ENCODE peak calls at places on chromosomes 7 and 10, in ten cellular contexts. One of them, this sample, is unnamed.

GRCh38 chr10:78563224-78563764 is 505.5 kb upstream of the ZMIZ1 start:
- DNase-seq in uterus: no peak
- DNase-seq in breast epithelium: no peak
- DNase-seq in adrenal gland: no peak
- DNase-seq in spleen: no peak
- DNase-seq in esophagus squamous epithelium: no peak
- DNase-seq in heart left ventricle: no peak
- DNase-seq in ovary: no peak
- DNase-seq in tibial nerve: no peak
- DNase-seq in upper lobe of left lung: no peak
- DNase-seq in this sample: no peak

GRCh38 chr10:105742184-105742583 is 1101.1 kb downstream of the SORCS3 start:
- DNase-seq in heart left ventricle: peak
- DNase-seq in uterus: no peak
- DNase-seq in ovary: no peak
- DNase-seq in breast epithelium: no peak
- DNase-seq in esophagus squamous epithelium: no peak
- DNase-seq in adrenal gland: no peak
- DNase-seq in upper lobe of left lung: no peak
- DNase-seq in spleen: no peak
- DNase-seq in tibial nerve: no peak
- DNase-seq in this sample: no peak

GRCh38 chr10:118870467-118871243 is 115.9 kb upstream of the CACUL1 start:
- DNase-seq in heart left ventricle: peak
- DNase-seq in tibial nerve: no peak
- DNase-seq in upper lobe of left lung: no peak
- DNase-seq in ovary: peak
- DNase-seq in spleen: no peak
- DNase-seq in adrenal gland: peak
- DNase-seq in breast epithelium: no peak
- DNase-seq in uterus: peak
- DNase-seq in esophagus squamous epithelium: no peak
- DNase-seq in this sample: no peak

GRCh38 chr7:139930286-139930965 is 101.4 kb downstream of the TBXAS1 start:
- DNase-seq in spleen: no peak
- DNase-seq in uterus: no peak
- DNase-seq in upper lobe of left lung: no peak
- DNase-seq in heart left ventricle: no peak
- DNase-seq in ovary: no peak
- DNase-seq in tibial nerve: no peak
- DNase-seq in esophagus squamous epithelium: no peak
- DNase-seq in adrenal gland: no peak
- DNase-seq in breast epithelium: no peak
- DNase-seq in this sample: no peak

GRCh38 chr7:140638311-140638791 is 2.3 kb downstream of the DENND2A start:
- DNase-seq in heart left ventricle: no peak
- DNase-seq in adrenal gland: no peak
- DNase-seq in esophagus squamous epithelium: no peak
- DNase-seq in uterus: peak
- DNase-seq in upper lobe of left lung: no peak
- DNase-seq in tibial nerve: no peak
- DNase-seq in ovary: peak
- DNase-seq in spleen: peak
- DNase-seq in breast epithelium: no peak
- DNase-seq in this sample: no peak

GRCh38 chr7:151301471-151302462 is 39.8 kb upstream of the NUB1 start:
- DNase-seq in uterus: no peak
- DNase-seq in ovary: no peak
- DNase-seq in breast epithelium: no peak
- DNase-seq in esophagus squamous epithelium: no peak
- DNase-seq in heart left ventricle: no peak
- DNase-seq in adrenal gland: no peak
- DNase-seq in tibial nerve: no peak
- DNase-seq in spleen: no peak
- DNase-seq in upper lobe of left lung: no peak
- DNase-seq in this sample: no peak

GRCh38 chr10:53314856-53315255 is 542.3 kb upstream of the MBL2 start:
- DNase-seq in spleen: no peak
- DNase-seq in adrenal gland: no peak
- DNase-seq in tibial nerve: no peak
- DNase-seq in esophagus squamous epithelium: no peak
- DNase-seq in heart left ventricle: no peak
- DNase-seq in breast epithelium: no peak
- DNase-seq in ovary: no peak
- DNase-seq in upper lobe of left lung: no peak
- DNase-seq in uterus: no peak
- DNase-seq in this sample: no peak

GRCh38 chr10:97830064-97830463 is 19.6 kb upstream of the GOLGA7B start:
- DNase-seq in ovary: no peak
- DNase-seq in breast epithelium: no peak
- DNase-seq in adrenal gland: no peak
- DNase-seq in spleen: no peak
- DNase-seq in heart left ventricle: no peak
- DNase-seq in esophagus squamous epithelium: no peak
- DNase-seq in tibial nerve: no peak
- DNase-seq in upper lobe of left lung: no peak
- DNase-seq in uterus: no peak
- DNase-seq in this sample: no peak

GRCh38 chr10:95334793-95335120 is 44.0 kb upstream of the PDLIM1 start:
- DNase-seq in tibial nerve: no peak
- DNase-seq in breast epithelium: no peak
- DNase-seq in adrenal gland: no peak
- DNase-seq in uterus: no peak
- DNase-seq in esophagus squamous epithelium: no peak
- DNase-seq in heart left ventricle: no peak
- DNase-seq in ovary: no peak
- DNase-seq in spleen: no peak
- DNase-seq in upper lobe of left lung: no peak
- DNase-seq in this sample: no peak

GRCh38 chr7:25752967-25753791 is 398.8 kb upstream of the NFE2L3 start:
- DNase-seq in ovary: no peak
- DNase-seq in adrenal gland: no peak
- DNase-seq in heart left ventricle: no peak
- DNase-seq in spleen: no peak
- DNase-seq in esophagus squamous epithelium: no peak
- DNase-seq in uterus: no peak
- DNase-seq in upper lobe of left lung: no peak
- DNase-seq in tibial nerve: peak
- DNase-seq in breast epithelium: no peak
- DNase-seq in this sample: no peak

GRCh38 chr10:78768041-78768569 is 300.7 kb upstream of the ZMIZ1 start:
- DNase-seq in heart left ventricle: no peak
- DNase-seq in adrenal gland: no peak
- DNase-seq in breast epithelium: peak
- DNase-seq in upper lobe of left lung: no peak
- DNase-seq in ovary: no peak
- DNase-seq in esophagus squamous epithelium: no peak
- DNase-seq in spleen: no peak
- DNase-seq in tibial nerve: no peak
- DNase-seq in uterus: peak
- DNase-seq in this sample: no peak

GRCh38 chr7:40811666-40812065 is 676.9 kb downstream of the SUGCT start:
- DNase-seq in tibial nerve: no peak
- DNase-seq in breast epithelium: no peak
- DNase-seq in esophagus squamous epithelium: no peak
- DNase-seq in uterus: no peak
- DNase-seq in spleen: no peak
- DNase-seq in ovary: no peak
- DNase-seq in heart left ventricle: no peak
- DNase-seq in adrenal gland: no peak
- DNase-seq in upper lobe of left lung: no peak
- DNase-seq in this sample: no peak

GRCh38 chr7:70477051-70478010 is 654.6 kb upstream of the GALNT17 start:
- DNase-seq in ovary: no peak
- DNase-seq in adrenal gland: peak
- DNase-seq in uterus: no peak
- DNase-seq in esophagus squamous epithelium: no peak
- DNase-seq in heart left ventricle: no peak
- DNase-seq in spleen: no peak
- DNase-seq in upper lobe of left lung: no peak
- DNase-seq in tibial nerve: no peak
- DNase-seq in breast epithelium: no peak
- DNase-seq in this sample: no peak

GRCh38 chr7:46369933-46370654 is 449.0 kb upstream of the IGFBP3 start:
- DNase-seq in tibial nerve: no peak
- DNase-seq in breast epithelium: no peak
- DNase-seq in ovary: no peak
- DNase-seq in esophagus squamous epithelium: no peak
- DNase-seq in uterus: no peak
- DNase-seq in adrenal gland: no peak
- DNase-seq in upper lobe of left lung: no peak
- DNase-seq in heart left ventricle: no peak
- DNase-seq in spleen: no peak
- DNase-seq in this sample: no peak

GRCh38 chr10:60140681-60141632 is 234.6 kb upstream of the CCDC6 start:
- DNase-seq in esophagus squamous epithelium: no peak
- DNase-seq in upper lobe of left lung: no peak
- DNase-seq in breast epithelium: no peak
- DNase-seq in adrenal gland: peak
- DNase-seq in ovary: peak
- DNase-seq in heart left ventricle: no peak
- DNase-seq in tibial nerve: no peak
- DNase-seq in uterus: peak
- DNase-seq in spleen: no peak
- DNase-seq in this sample: no peak

GRCh38 chr7:93014410-93014809 is 103.4 kb downstream of the SAMD9 start:
- DNase-seq in breast epithelium: no peak
- DNase-seq in esophagus squamous epithelium: no peak
- DNase-seq in heart left ventricle: no peak
- DNase-seq in uterus: no peak
- DNase-seq in upper lobe of left lung: no peak
- DNase-seq in spleen: no peak
- DNase-seq in ovary: no peak
- DNase-seq in adrenal gland: no peak
- DNase-seq in tibial nerve: no peak
- DNase-seq in this sample: no peak

GRCh38 chr10:26437637-26438461 is at the start of gene APBB1IP:
- DNase-seq in adrenal gland: peak
- DNase-seq in tibial nerve: peak
- DNase-seq in breast epithelium: no peak
- DNase-seq in heart left ventricle: peak
- DNase-seq in uterus: no peak
- DNase-seq in upper lobe of left lung: peak
- DNase-seq in esophagus squamous epithelium: peak
- DNase-seq in ovary: peak
- DNase-seq in spleen: peak
- DNase-seq in this sample: no peak
- TF ChIP-seq POLR2A in adrenal gland: peak
- TF ChIP-seq POLR2A in tibial nerve: no peak
- TF ChIP-seq POLR2A in breast epithelium: no peak
- TF ChIP-seq POLR2A in heart left ventricle: no peak
- TF ChIP-seq POLR2A in uterus: no peak
- TF ChIP-seq POLR2A in upper lobe of left lung: no peak
- TF ChIP-seq POLR2A in esophagus squamous epithelium: no peak
- TF ChIP-seq POLR2A in ovary: no peak
- TF ChIP-seq POLR2A in spleen: peak
- TF ChIP-seq POLR2A in this sample: no peak

GRCh38 chr10:637221-637620 is 52.2 kb downstream of the DIP2C start:
- DNase-seq in adrenal gland: no peak
- DNase-seq in heart left ventricle: no peak
- DNase-seq in breast epithelium: no peak
- DNase-seq in spleen: peak
- DNase-seq in uterus: no peak
- DNase-seq in tibial nerve: no peak
- DNase-seq in upper lobe of left lung: no peak
- DNase-seq in ovary: no peak
- DNase-seq in esophagus squamous epithelium: no peak
- DNase-seq in this sample: no peak
- TF ChIP-seq POLR2A in adrenal gland: no peak
- TF ChIP-seq POLR2A in heart left ventricle: no peak
- TF ChIP-seq POLR2A in breast epithelium: no peak
- TF ChIP-seq POLR2A in spleen: no peak
- TF ChIP-seq POLR2A in uterus: no peak
- TF ChIP-seq POLR2A in tibial nerve: no peak
- TF ChIP-seq POLR2A in upper lobe of left lung: no peak
- TF ChIP-seq POLR2A in ovary: no peak
- TF ChIP-seq POLR2A in esophagus squamous epithelium: no peak
- TF ChIP-seq POLR2A in this sample: no peak

DNA sequence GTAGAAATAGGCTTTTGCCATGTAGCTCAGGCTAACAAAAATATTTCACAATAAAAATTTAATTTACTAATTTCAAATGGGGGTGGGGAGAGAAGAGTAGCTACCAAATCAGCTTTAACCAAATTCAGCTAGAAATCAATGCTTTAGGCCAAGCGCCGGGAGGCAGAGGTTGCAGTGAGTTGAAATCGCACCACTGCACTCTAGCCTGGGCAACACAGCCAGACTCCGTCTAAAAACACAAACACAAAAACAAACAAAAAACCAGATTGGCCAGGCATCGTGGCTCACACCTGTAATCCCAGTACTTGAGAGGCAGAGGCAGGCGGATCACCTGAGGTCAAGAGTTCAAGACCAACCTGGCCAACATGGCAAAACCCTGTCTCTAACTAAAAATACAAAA is 9.4 kb downstream of the UBE2H start:
- DNase-seq in adrenal gland: no peak
- DNase-seq in esophagus squamous epithelium: no peak
- DNase-seq in ovary: no peak
- DNase-seq in spleen: no peak
- DNase-seq in tibial nerve: no peak
- DNase-seq in upper lobe of left lung: no peak
- DNase-seq in heart left ventricle: no peak
- DNase-seq in breast epithelium: no peak
- DNase-seq in uterus: no peak
- DNase-seq in this sample: no peak
- TF ChIP-seq POLR2A in adrenal gland: no peak
- TF ChIP-seq POLR2A in esophagus squamous epithelium: no peak
- TF ChIP-seq POLR2A in ovary: no peak
- TF ChIP-seq POLR2A in spleen: no peak
- TF ChIP-seq POLR2A in tibial nerve: no peak
- TF ChIP-seq POLR2A in upper lobe of left lung: no peak
- TF ChIP-seq POLR2A in heart left ventricle: no peak
- TF ChIP-seq POLR2A in breast epithelium: no peak
- TF ChIP-seq POLR2A in uterus: no peak
- TF ChIP-seq POLR2A in this sample: no peak

DNA sequence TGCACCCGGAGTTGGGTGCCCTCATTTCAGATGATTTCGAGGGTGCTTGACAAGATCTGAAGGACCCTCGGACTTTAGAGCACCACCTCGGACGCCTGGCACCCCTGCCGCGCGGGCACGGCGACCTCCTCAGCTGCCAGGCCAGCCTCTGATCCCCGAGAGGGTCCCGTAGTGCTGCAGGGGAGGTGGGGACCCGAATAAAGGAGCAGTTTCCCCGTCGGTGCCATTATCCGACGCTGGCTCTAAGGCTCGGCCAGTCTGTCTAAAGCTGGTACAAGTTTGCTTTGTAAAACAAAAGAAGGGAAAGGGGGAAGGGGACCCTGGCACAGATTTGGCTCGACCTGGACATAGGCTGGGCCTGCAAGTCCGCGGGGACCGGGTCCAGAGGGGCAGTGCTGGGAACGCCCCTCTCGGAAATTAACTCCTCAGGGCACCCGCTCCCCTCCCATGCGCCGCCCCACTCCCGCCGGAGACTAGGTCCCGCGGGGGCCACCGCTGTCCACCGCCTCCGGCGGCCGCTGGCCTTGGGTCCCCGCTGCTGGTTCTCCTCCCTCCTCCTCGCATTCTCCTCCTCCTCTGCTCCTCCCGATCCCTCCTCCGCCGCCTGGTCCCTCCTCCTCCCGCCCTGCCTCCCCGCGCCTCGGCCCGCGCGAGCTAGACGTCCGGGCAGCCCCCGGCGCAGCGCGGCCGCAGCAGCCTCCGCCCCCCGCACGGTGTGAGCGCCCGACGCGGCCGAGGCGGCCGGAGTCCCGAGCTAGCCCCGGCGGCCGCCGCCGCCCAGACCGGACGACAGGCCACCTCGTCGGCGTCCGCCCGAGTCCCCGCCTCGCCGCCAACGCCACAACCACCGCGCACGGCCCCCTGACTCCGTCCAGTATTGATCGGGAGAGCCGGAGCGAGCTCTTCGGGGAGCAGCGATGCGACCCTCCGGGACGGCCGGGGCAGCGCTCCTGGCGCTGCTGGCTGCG is at the start of gene EGFR:
- DNase-seq in esophagus squamous epithelium: no peak
- DNase-seq in breast epithelium: peak
- DNase-seq in heart left ventricle: peak
- DNase-seq in tibial nerve: peak
- DNase-seq in uterus: peak
- DNase-seq in ovary: peak
- DNase-seq in spleen: peak
- DNase-seq in upper lobe of left lung: peak
- DNase-seq in adrenal gland: peak
- DNase-seq in this sample: peak
- TF ChIP-seq POLR2A in esophagus squamous epithelium: no peak
- TF ChIP-seq POLR2A in breast epithelium: no peak
- TF ChIP-seq POLR2A in heart left ventricle: no peak
- TF ChIP-seq POLR2A in tibial nerve: peak
- TF ChIP-seq POLR2A in uterus: peak
- TF ChIP-seq POLR2A in ovary: peak
- TF ChIP-seq POLR2A in spleen: no peak
- TF ChIP-seq POLR2A in upper lobe of left lung: no peak
- TF ChIP-seq POLR2A in adrenal gland: peak
- TF ChIP-seq POLR2A in this sample: no peak

This sample was measured in GM12891.